ENCODE peak calls at places on chromosomes 7 and 10, in four cellular contexts. F is Calu3, D is ascending aorta, J is HFFc6. G is an unnamed sample.

GRCh38 chr7:103574536-103574935 is 128.5 kb upstream of the SLC26A5 start:
- DNase-seq in F (no peak), D (no peak), J (no peak), G (no peak)

GRCh38 chr10:17725703-17726102 is 26.3 kb upstream of the TMEM236 start:
- DNase-seq in D (no peak), F (no peak), J (no peak), G (no peak)

GRCh38 chr7:148626828-148627227 is 36.3 kb downstream of the C7orf33 start:
- DNase-seq in F (no peak), J (no peak), D (no peak), G (no peak)

GRCh38 chr7:36084485-36085091 is 68.5 kb upstream of the EEPD1 start:
- DNase-seq in J (no peak), D (no peak), F (peak; percentile 83), G (no peak)

GRCh38 chr10:79434816-79435215 is 10.6 kb downstream of the ZCCHC24 start:
- DNase-seq in J (peak; percentile 53), D (no peak), F (no peak), G (no peak)

GRCh38 chr10:71598673-71599072 is 120.9 kb downstream of the C10orf105 start:
- DNase-seq in F (no peak), D (peak; percentile 43), J (peak; percentile 34), G (peak; percentile 85)

GRCh38 chr7:16422917-16423316 is 1.6 kb upstream of the CRPPA start:
- DNase-seq in D (no peak), F (no peak), J (no peak), G (no peak)

GRCh38 chr7:42359946-42360345 is 122.9 kb upstream of the GLI3 start:
- DNase-seq in F (no peak), D (no peak), J (no peak), G (no peak)

GRCh38 chr7:101598422-101598957 is 30.6 kb downstream of the MYL10 start:
- DNase-seq in D (no peak), J (no peak), F (peak; percentile 88), G (no peak)

GRCh38 chr7:38773430-38773829 is 135.6 kb downstream of the VPS41 start:
- DNase-seq in D (no peak), F (no peak), J (peak; percentile 48), G (no peak)

GRCh38 chr7:152760384-152761115 is 998 bp downstream of the ACTR3B start:
- DNase-seq in F (no peak), D (no peak), J (peak; percentile 41), G (no peak)

GRCh38 chr10:117221156-117221711 is 19.7 kb upstream of the SLC18A2 start:
- DNase-seq in D (no peak), J (no peak), F (peak; percentile 46), G (no peak)

GRCh38 chr7:103011650-103012049 is 62.9 kb downstream of the FBXL13 start:
- DNase-seq in D (no peak), F (no peak), J (no peak), G (no peak)

GRCh38 chr10:97500297-97500575 is 1.5 kb downstream of the UBTD1 start:
- DNase-seq in J (no peak), F (no peak), D (no peak), G (no peak)

GRCh38 chr10:97498841-97499560 is at the start of gene UBTD1:
- DNase-seq in D (no peak), F (peak; percentile 53), J (no peak), G (no peak)

GRCh38 chr10:97499561-97500296 is 1.0 kb downstream of the UBTD1 start:
- DNase-seq in J (peak; percentile 59), F (peak; percentile 13), D (peak; percentile 25), G (peak; percentile 55)

GRCh38 chr10:97497572-97498075 is 598 bp downstream of the MMS19 start:
- DNase-seq in D (peak; percentile 46), F (peak; percentile 55), J (peak; percentile 87), G (peak; percentile 63)

DNA sequence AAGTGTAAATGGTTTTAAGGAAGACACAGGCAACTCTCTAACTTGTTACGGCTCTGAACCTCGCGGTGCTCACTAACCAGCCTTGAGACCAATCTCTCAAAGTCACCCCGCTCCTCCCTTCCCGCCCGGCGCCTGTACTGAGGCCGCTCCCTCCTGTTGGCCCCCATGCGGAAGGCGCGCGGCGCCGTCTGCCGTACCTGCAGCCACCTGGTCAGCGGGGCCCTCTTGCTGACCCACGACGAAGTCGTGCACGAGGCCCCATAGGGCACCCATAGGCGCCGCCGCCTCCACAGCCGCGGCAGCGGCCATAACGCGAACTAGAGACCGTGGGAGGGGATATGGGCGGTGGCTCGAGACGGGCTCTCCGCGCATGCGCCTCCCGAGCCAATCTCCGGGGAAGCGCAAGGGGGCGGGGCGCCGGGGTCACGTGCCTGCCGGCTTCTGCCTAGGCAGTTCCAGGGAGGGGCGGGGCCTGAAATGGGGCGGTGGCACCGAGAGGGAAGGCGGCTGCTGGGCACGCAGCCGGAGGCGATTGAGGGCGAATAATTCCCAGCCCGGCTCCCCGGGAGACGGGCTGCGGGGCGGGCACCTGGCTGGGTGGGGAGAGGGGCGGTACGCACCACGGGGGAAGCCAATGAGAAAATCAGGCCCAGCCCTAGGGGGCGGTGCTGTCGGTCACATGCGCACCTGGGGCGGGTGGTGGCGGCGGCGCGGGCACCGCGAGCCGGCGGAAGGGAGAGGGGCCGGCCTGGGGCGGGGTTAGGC is at the start of gene MMS19:
- DNase-seq in J (peak; percentile 97), F (peak; percentile 99), D (peak; percentile 96), G (peak; percentile 97)
- TF ChIP-seq CTCF in J (peak; percentile 60), F (no peak), D (no peak), G (no peak)

GRCh38 chr7:44490351-44491200 is at the start of gene NUDCD3:
- DNase-seq in J (peak; percentile 68), D (peak; percentile 28), F (peak; percentile 91), G (peak; percentile 36)
- TF ChIP-seq CTCF in J (peak; percentile 59), D (no peak), F (no peak), G (no peak)

GRCh38 chr10:118596426-118597124 is 1.1 kb upstream of the PRLHR start:
- DNase-seq in D (no peak), F (no peak), J (no peak), G (no peak)

GRCh38 chr10:118592675-118593330 is 2.6 kb downstream of the PRLHR start:
- DNase-seq in F (no peak), D (no peak), J (no peak), G (no peak)

GRCh38 chr10:118595064-118595420 is 406 bp downstream of the PRLHR start:
- DNase-seq in J (no peak), D (no peak), F (no peak), G (no peak)

GRCh38 chr10:118595598-118596425 is at the start of gene PRLHR:
- DNase-seq in F (peak; percentile 28), D (no peak), J (no peak), G (no peak)

GRCh38 chr10:118594392-118595063 is 920 bp downstream of the PRLHR start:
- DNase-seq in D (no peak), J (no peak), F (no peak), G (no peak)
- TF ChIP-seq CTCF in D (peak; percentile 6), J (peak; percentile 50), F (no peak), G (no peak)

DNA sequence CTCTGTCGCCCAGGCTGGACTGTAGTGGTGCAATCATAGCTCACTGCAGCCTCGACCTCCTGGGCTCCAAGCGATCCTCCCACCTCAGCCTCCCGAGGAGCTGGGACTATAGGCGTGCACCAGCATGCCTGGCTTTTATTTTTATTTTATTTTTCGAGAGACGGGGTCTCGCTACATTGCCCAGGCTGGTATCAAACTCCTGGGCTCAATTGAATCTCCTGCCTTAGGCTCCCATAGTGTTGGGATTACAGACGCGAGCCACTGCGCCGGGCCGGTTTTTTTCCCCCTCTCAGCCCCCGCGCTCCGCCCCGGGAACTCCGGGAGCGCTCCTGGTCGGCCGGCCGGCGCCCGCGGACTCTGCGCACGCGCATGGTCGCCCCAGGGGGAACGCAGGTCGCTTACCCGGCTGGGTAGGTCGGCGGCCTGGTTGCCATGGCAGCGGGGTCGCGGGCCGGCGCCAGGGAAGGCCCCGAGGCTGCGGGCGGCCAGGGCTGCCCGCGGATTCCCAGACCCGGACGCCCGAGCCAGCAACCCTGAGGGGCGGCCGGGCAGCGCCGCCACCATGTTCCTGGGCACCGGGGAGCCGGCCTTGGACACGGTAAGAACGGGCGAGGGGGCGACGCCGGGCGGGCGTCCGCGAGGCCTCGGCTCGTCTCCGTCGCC is at the start of gene IQCE:
- DNase-seq in D (peak; percentile 56), F (peak; percentile 100), J (peak; percentile 79), G (peak; percentile 68)
- TF ChIP-seq CTCF in D (no peak), F (no peak), J (no peak), G (no peak)

GRCh38 chr10:13614530-13615332 is 28.0 kb downstream of the PRPF18 start:
- DNase-seq in J (peak; percentile 94), D (no peak), F (no peak), G (no peak)
- TF ChIP-seq CTCF in J (peak; percentile 34), D (no peak), F (no peak), G (no peak)

DNA sequence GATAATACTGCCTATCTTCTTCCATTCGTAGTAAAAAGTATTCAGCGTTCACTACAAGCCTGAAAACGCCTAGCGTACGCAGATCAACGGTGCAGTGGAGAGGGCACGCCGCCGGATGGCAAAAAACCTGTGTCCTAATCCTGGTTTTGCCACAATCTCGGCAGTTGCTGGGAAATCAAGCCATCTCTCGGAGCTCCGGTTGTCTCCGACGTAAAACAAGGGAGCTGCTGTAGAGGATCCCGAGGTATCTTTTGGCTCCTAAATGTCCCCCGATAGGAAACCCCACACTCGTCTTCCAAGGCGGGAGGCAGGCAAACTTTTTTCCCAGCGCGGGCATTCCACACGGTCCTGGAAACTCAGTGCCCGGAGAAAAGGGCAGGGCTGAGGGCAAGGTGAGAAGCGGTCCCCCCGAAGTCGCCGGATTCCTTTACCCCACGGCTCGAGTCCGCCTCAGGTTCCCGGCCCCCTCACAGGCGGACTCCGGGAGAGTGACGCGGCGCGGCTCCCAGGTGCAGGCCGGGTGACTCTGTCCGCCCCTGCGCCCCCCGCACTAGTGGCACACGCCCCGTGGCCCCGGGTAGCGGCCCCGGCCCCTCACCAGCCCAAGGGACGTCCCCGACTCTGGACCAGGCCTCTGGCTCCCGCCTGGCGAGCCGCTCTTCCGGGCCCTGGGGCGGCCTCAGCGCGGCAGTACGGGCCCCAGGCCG is 649 bp downstream of the IDE start:
- DNase-seq in F (no peak), J (peak; percentile 56), D (no peak), G (no peak)
- TF ChIP-seq CTCF in F (no peak), J (no peak), D (no peak), G (no peak)

GRCh38 chr7:157183832-157184231 is 45.1 kb downstream of the UBE3C start:
- DNase-seq in J (no peak), D (no peak), F (no peak), G (no peak)
- TF ChIP-seq CTCF in J (no peak), D (no peak), F (no peak), G (no peak)

G was measured in omental fat pad.